ENCODE peak calls at places on chromosomes 5 and 9, in four cellular contexts. W, P, B and E are unnamed samples.

GRCh38 chr5:152247850-152248385 is 157.2 kb downstream of the NMUR2 start:
- DNase-seq in P (no peak), B (no peak), W (no peak), E (no peak)

GRCh38 chr9:13705913-13706312 is 426.4 kb upstream of the MPDZ start:
- DNase-seq in W (peak), B (no peak), P (no peak), E (peak)

GRCh38 chr5:80757290-80757689 is 102.5 kb upstream of the DHFR start:
- DNase-seq in B (no peak), W (no peak), P (no peak), E (no peak)

GRCh38 chr5:61055434-61056006 is 106.7 kb downstream of the SMIM15 start:
- DNase-seq in B (peak), W (peak), P (no peak), E (peak)

GRCh38 chr5:103646698-103647614 is 84.4 kb upstream of the NUDT12 start:
- DNase-seq in B (no peak), W (no peak), P (no peak), E (no peak)

GRCh38 chr9:133733074-133733408 is 5.1 kb downstream of the SARDH start:
- DNase-seq in P (no peak), B (no peak), W (no peak), E (no peak)

GRCh38 chr5:142235050-142235797 is 89.6 kb downstream of the SPRY4 start:
- DNase-seq in B (peak), P (no peak), W (no peak), E (no peak)

GRCh38 chr5:34525761-34526160 is 130.4 kb upstream of the RAI14 start:
- DNase-seq in B (no peak), P (no peak), W (no peak), E (no peak)

GRCh38 chr5:68382640-68383039 is 167.1 kb downstream of the PIK3R1 start:
- DNase-seq in P (no peak), B (no peak), W (peak), E (peak)

GRCh38 chr9:137156567-137157375 is 13.1 kb downstream of the LRRC26 start:
- DNase-seq in B (peak), P (peak), W (peak), E (peak)

GRCh38 chr9:28563612-28564011 is 990.3 kb upstream of the C9orf72 start:
- DNase-seq in W (no peak), B (no peak), P (no peak), E (no peak)

GRCh38 chr5:61333351-61334223 is 1.5 kb downstream of the ZSWIM6 start:
- DNase-seq in P (peak), B (peak), W (peak), E (no peak)

GRCh38 chr5:74016373-74016772 is 390.4 kb downstream of the ARHGEF28 start:
- DNase-seq in W (no peak), B (no peak), P (no peak), E (no peak)

GRCh38 chr5:170467000-170467707 is 36.7 kb upstream of the KCNIP1 start:
- DNase-seq in P (no peak), B (peak), W (peak), E (peak)

DNA sequence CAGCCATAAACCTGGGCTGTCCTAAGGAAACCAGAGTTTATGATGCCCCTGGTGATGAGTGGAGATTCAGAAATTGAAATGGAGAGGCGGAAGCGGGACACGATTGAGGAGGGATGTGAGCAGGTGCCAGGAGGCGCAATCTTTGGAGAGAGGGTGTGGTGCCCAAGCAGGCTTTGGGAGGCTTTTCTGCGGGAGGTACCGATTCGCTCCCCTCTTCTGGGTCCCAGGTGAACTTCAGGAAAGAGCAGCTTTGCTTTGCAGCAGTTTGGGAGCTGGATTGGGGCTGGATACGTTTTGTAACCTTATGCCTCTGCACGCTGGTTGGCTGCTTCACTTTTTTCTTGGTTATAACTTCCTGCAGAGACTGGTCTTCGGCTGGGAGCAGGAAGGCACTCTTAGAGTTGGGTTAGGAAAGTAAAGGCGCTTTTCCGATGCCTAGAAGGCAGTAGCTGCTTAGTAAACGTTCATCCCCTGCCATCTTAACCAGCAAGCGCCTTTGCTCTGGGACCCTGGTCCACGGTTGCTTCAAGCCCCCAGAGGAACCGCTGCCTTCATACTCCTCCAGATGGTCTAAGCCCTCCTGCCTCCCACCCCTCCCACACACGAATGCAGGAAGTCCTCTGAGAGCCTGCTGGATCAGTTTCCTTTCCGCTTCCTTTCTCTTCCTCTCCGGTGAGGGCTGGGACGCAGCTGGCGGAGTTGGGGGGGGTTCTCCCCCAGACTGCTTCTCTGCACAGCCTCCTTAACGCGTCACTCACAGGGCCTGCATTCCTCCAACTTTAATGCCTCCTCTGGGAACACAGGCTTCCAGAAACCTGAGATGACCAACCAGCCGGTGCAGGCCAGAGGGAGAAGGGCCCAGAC is 15.2 kb upstream of the NEK6 start:
- DNase-seq in B (peak), W (peak), P (no peak), E (peak)
- H3K4me3 ChIP-seq in B (peak), W (peak), P (peak), E (peak)

GRCh38 chr5:146078566-146078965 is 26.8 kb downstream of the PLAC8L1 start:
- DNase-seq in B (no peak), W (no peak), P (no peak), E (no peak)

GRCh38 chr5:146079695-146080361 is 25.5 kb downstream of the PLAC8L1 start:
- DNase-seq in W (peak), B (no peak), P (no peak), E (peak)

GRCh38 chr5:146073239-146073900 is 32.0 kb downstream of the PLAC8L1 start:
- DNase-seq in W (no peak), B (no peak), P (no peak), E (no peak)

GRCh38 chr5:146076028-146076427 is 29.3 kb downstream of the PLAC8L1 start:
- DNase-seq in P (no peak), B (no peak), W (no peak), E (no peak)

DNA sequence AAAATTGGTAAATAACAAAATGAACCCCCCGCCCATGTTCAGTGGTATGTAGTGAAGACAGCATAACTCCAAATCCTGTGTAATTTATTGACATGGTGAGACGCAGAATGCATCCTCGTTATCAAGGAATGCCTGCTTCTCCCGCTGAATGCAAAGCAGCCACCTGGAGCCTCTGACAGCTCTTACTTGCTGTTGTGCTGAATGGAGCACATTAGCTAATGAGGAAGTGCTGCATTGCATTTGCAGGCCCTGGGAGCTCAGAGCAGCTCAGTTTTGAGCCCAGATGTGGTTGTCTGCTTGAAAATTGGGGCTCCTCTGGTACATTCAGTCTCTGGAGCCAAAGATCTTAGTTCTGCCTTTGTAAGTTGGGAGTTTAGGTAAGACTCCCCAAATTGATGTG is 28.9 kb downstream of the PLAC8L1 start:
- DNase-seq in P (no peak), B (no peak), W (no peak), E (no peak)
- H3K4me3 ChIP-seq in P (no peak), B (no peak), W (no peak), E (no peak)

GRCh38 chr5:107248065-107248695 is 422.6 kb downstream of the EFNA5 start:
- DNase-seq in P (peak), W (peak), B (peak), E (peak)

GRCh38 chr5:107242411-107242810 is 428.3 kb downstream of the EFNA5 start:
- DNase-seq in W (no peak), P (no peak), B (no peak), E (no peak)

GRCh38 chr5:107241841-107242240 is 428.9 kb downstream of the EFNA5 start:
- DNase-seq in P (no peak), B (no peak), W (no peak), E (no peak)

GRCh38 chr5:107247427-107247826 is 423.3 kb downstream of the EFNA5 start:
- DNase-seq in P (no peak), B (no peak), W (no peak), E (peak)

GRCh38 chr5:107242861-107243579 is 427.7 kb downstream of the EFNA5 start:
- DNase-seq in B (no peak), W (no peak), P (no peak), E (no peak)
- H3K4me3 ChIP-seq in B (no peak), W (no peak), P (no peak), E (no peak)

GRCh38 chr5:10724799-10725507 is 36.1 kb downstream of the DAP start:
- DNase-seq in P (no peak), B (peak), W (peak), E (peak)
- H3K4me3 ChIP-seq in P (no peak), B (no peak), W (peak), E (peak)

GRCh38 chr9:106888992-106889631 is 26.1 kb downstream of the ZNF462 start:
- DNase-seq in P (no peak), B (no peak), W (peak), E (no peak)
- H3K4me3 ChIP-seq in P (no peak), B (no peak), W (no peak), E (no peak)

GRCh38 chr9:73154760-73155159 is 3.1 kb downstream of the ANXA1 start:
- DNase-seq in P (no peak), B (peak), W (no peak), E (no peak)

GRCh38 chr9:73152953-73153352 is 1.3 kb downstream of the ANXA1 start:
- DNase-seq in W (peak), B (no peak), P (no peak), E (no peak)

GRCh38 chr9:73152445-73152844 is 780 bp downstream of the ANXA1 start:
- DNase-seq in W (peak), P (no peak), B (peak), E (peak)

GRCh38 chr9:73154271-73154670 is 2.6 kb downstream of the ANXA1 start:
- DNase-seq in W (no peak), B (no peak), P (no peak), E (no peak)

DNA sequence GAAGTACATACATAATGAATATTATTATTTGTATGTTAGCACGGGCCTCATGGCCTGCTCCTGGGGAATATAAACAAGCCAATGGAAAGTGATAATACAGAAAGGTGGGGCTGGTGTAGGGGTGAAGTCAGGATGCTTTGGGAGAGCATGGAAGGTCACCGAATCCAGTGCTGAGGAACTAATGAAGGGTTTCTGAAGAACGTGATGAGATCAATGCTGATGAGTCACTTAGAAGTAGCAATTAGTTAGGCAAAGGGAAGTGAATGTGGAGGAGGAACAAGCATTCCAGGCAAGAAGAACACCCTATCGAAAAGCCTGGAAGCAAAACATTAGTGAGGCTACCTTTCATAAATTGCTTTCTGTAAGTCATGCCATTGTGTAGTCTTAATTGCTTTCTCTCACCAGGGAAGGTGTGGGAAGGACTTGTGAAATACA is 2.1 kb downstream of the ANXA1 start:
- DNase-seq in P (no peak), W (peak), B (peak), E (peak)
- H3K4me3 ChIP-seq in P (peak), W (peak), B (peak), E (peak)

GRCh38 chr5:40801771-40802562 is 3.8 kb upstream of the PRKAA1 start:
- DNase-seq in W (no peak), B (no peak), P (no peak), E (no peak)

GRCh38 chr5:40797273-40798011 is 732 bp downstream of the PRKAA1 start:
- DNase-seq in W (peak), P (peak), B (peak), E (peak)

GRCh38 chr5:40798012-40798855 is at the start of gene PRKAA1:
- DNase-seq in B (peak), P (peak), W (peak), E (peak)

GRCh38 chr5:40798856-40799210 is 659 bp upstream of the PRKAA1 start:
- DNase-seq in P (no peak), B (no peak), W (no peak), E (no peak)

DNA sequence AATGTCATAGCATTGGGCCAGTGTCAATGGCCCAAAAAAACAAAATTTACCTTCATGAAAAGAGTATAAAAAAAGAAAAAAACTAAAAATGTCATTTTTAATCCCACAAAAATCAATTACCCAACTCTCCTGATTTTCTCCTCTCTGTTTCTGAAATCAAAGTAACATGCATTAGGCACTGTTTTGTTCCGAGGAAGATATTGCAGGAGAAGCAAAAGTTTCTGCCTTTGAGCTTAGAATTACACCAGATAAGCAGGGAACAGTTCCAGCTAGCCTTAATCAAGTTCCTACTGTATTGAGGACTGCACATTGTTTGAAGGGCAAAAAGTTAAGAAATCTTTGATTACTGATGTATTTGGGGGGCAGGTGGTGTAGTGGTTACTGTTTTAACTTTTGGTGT is 1.1 kb upstream of the PRKAA1 start:
- DNase-seq in W (no peak), B (peak), P (no peak), E (peak)
- H3K4me3 ChIP-seq in W (peak), B (peak), P (peak), E (peak)

GRCh38 chr5:624118-624950 is 12.2 kb downstream of the CEP72 start:
- DNase-seq in W (no peak), P (peak), B (no peak), E (no peak)
- H3K4me3 ChIP-seq in W (no peak), P (no peak), B (no peak), E (no peak)